ENCODE peak calls at places on chromosomes 4 and X, in nine cellular contexts. Y is cardiac fibroblast, D is foreskin fibroblast, V is GM12865, N is astrocyte of the spinal cord, G is left ventricle myocardium inferior, K is AG04449, P is endothelial cell, T is OCI-LY7. H is an unnamed sample.

GRCh38 chrX:129648514-129649267 is 6.1 kb downstream of the APLN start:
- DNase-seq in Y (no peak), D (no peak), V (no peak), N (no peak), G (no peak), K (no peak), P (no peak), T (no peak), H (no peak)

GRCh38 chr4:86901864-86902263 is 9.6 kb upstream of the C4orf36 start:
- DNase-seq in Y (no peak), D (no peak), V (no peak), N (no peak), G (no peak), K (no peak), P (no peak), T (no peak), H (no peak)

GRCh38 chr4:113162089-113162488 is 112.6 kb downstream of the ANK2 start:
- DNase-seq in Y (no peak), D (peak), V (no peak), N (no peak), G (no peak), K (no peak), P (no peak), T (no peak), H (no peak)

GRCh38 chr4:31674313-31674947 is 954.3 kb downstream of the PCDH7 start:
- DNase-seq in Y (peak), D (peak), V (no peak), N (no peak), G (no peak), K (no peak), P (peak), T (peak), H (no peak)

GRCh38 chrX:115337735-115338134 is 48.2 kb downstream of the LUZP4 start:
- DNase-seq in Y (peak), D (peak), V (no peak), N (peak), G (no peak), K (no peak), P (no peak), T (no peak), H (peak)

GRCh38 chr4:114780205-114780604 is 181.6 kb downstream of the UGT8 start:
- DNase-seq in Y (peak), D (peak), V (peak), N (peak), G (no peak), K (no peak), P (peak), T (peak), H (no peak)

GRCh38 chrX:47285762-47286320 is 53.0 kb downstream of the USP11 start:
- DNase-seq in Y (no peak), D (peak), V (no peak), N (no peak), G (no peak), K (no peak), P (no peak), T (no peak), H (no peak)

GRCh38 chr4:10005632-10006031 is 15.7 kb downstream of the SLC2A9 start:
- DNase-seq in Y (peak), D (peak), V (no peak), N (no peak), G (no peak), K (no peak), P (no peak), T (no peak), H (no peak)

DNA sequence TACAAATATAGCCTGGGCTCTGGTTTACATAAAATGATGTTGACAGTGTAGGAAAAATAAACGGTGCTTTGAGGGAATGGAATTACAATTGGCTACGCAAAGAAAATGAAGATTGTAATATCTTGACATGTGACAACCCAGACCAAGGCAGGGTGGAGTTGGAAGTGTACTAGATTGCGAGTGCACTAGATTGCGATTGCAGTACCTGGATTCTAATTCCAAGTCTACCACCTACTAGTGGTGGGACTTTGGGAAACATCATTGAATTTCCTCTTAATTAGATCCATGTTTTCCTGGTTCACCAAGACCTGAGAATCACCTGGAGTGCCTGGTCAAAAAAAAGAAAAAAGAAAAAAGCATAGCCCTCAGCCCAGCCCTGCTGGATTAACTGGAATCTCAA is 18.6 kb downstream of the EGF start:
- DNase-seq in Y (no peak), D (no peak), V (no peak), N (no peak), G (no peak), K (no peak), P (no peak), T (no peak), H (no peak)
- TF ChIP-seq CTCF in Y (no peak), D (no peak), V (no peak), N (no peak), G (no peak), K (no peak), P (no peak), T (no peak), H (peak)

GRCh38 chr4:7597281-7597680 is 162.6 kb upstream of the PSAPL1 start:
- DNase-seq in Y (no peak), D (no peak), V (no peak), N (no peak), G (no peak), K (no peak), P (no peak), T (no peak), H (no peak)

GRCh38 chr4:7594013-7594412 is 159.3 kb upstream of the PSAPL1 start:
- DNase-seq in Y (no peak), D (no peak), V (no peak), N (no peak), G (no peak), K (no peak), P (no peak), T (no peak), H (no peak)

GRCh38 chr4:7600247-7600646 is 165.5 kb upstream of the PSAPL1 start:
- DNase-seq in Y (no peak), D (no peak), V (no peak), N (no peak), G (no peak), K (no peak), P (no peak), T (no peak), H (no peak)

GRCh38 chr4:7595883-7596535 is 161.3 kb upstream of the PSAPL1 start:
- DNase-seq in Y (no peak), D (no peak), V (no peak), N (no peak), G (no peak), K (no peak), P (no peak), T (no peak), H (no peak)

GRCh38 chr4:7598939-7599790 is 164.4 kb upstream of the PSAPL1 start:
- DNase-seq in Y (no peak), D (no peak), V (no peak), N (no peak), G (no peak), K (no peak), P (no peak), T (no peak), H (no peak)
- TF ChIP-seq CTCF in Y (no peak), D (no peak), V (no peak), N (no peak), G (no peak), K (no peak), P (no peak), T (no peak), H (no peak)

GRCh38 chr4:61248705-61249104 is 48.6 kb downstream of the ADGRL3 start:
- DNase-seq in Y (no peak), D (no peak), V (no peak), N (no peak), G (no peak), K (no peak), P (no peak), T (no peak), H (no peak)

GRCh38 chr4:61243962-61244361 is 43.8 kb downstream of the ADGRL3 start:
- DNase-seq in Y (no peak), D (no peak), V (no peak), N (no peak), G (no peak), K (no peak), P (no peak), T (no peak), H (no peak)

GRCh38 chr4:61245321-61245720 is 45.2 kb downstream of the ADGRL3 start:
- DNase-seq in Y (no peak), D (no peak), V (no peak), N (no peak), G (no peak), K (no peak), P (no peak), T (no peak), H (no peak)

DNA sequence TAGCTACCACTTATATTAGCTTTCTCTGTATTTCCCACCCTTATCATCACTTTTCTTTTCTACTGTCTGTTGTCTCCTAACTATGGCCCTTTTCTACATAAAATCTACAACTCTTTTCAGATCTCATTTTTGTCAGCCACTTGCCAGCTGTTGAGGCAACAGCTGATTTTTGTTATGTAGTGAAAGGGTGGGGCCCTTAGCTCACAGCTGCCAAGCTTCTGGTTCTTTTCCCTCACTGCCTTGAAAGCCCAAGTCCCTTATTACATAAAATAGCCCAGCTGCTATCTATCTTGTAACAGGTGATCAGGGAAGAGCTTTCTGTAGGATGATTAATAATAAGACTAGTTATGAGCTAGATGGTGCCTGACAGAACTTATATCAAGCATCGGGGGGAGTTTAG is 45.9 kb downstream of the ADGRL3 start:
- DNase-seq in Y (peak), D (no peak), V (no peak), N (no peak), G (no peak), K (no peak), P (no peak), T (no peak), H (no peak)
- TF ChIP-seq CTCF in Y (no peak), D (no peak), V (no peak), N (no peak), G (no peak), K (no peak), P (no peak), T (no peak), H (no peak)

DNA sequence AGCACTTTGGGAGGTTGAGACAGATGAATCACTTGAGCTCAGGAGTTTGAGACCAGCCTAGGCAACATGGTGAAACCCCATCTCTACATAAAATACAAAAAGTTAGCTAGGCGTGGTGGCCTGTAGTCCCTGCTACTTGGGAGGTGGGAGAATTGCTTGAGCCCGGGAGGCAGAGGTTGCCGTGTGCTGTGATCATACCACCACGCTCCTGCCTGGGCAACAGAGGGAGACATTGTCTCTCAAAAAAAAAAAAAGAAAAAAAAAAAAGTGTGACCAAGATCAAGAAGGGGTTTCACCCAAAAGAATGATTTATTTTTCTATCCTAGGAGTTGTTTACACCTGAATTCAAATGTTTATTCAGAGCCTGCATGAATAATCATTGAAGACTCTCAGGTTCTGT is 572.4 kb upstream of the GALNT7 start:
- DNase-seq in Y (no peak), D (no peak), V (no peak), N (no peak), G (no peak), K (no peak), P (no peak), T (no peak), H (no peak)
- TF ChIP-seq CTCF in Y (no peak), D (no peak), V (no peak), N (no peak), G (no peak), K (no peak), P (no peak), T (no peak), H (no peak)

GRCh38 chr4:153174821-153175567 is 29.2 kb upstream of the TRIM2 start:
- DNase-seq in Y (no peak), D (no peak), V (no peak), N (no peak), G (no peak), K (no peak), P (no peak), T (no peak), H (no peak)
- TF ChIP-seq CTCF in Y (no peak), D (no peak), V (no peak), N (no peak), G (no peak), K (no peak), P (no peak), T (no peak), H (no peak)

DNA sequence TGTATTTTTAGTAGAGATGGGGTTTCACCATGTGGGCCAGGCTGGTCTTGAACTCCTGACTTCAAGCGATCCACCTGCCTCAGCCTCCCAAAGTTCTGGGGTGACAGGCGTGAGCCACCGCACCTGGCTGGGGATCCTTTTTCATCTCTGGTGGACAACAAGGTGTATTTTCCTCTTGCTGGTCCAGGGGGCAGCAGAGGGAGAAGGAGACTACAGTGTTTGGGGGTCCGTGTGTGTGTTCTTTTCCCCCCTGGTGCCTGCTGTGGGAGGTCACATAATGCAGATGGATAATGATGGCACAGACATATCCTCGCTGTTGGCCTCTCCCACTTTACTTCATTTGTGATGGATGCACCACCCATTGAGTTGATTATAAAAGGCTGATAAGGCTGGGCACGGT is 39.0 kb upstream of the CD99 start:
- DNase-seq in Y (no peak), D (no peak), V (no peak), N (no peak), G (no peak), K (no peak), P (no peak), T (peak), H (no peak)
- TF ChIP-seq CTCF in Y (peak), D (peak), V (no peak), N (peak), G (peak), K (no peak), P (peak), T (peak), H (peak)

GRCh38 chrX:16223385-16223784 is 56.1 kb downstream of the MAGEB17 start:
- DNase-seq in Y (no peak), D (no peak), V (no peak), N (no peak), G (no peak), K (no peak), P (no peak), T (no peak), H (no peak)
- TF ChIP-seq CTCF in Y (no peak), D (no peak), V (no peak), N (no peak), G (no peak), K (no peak), P (no peak), T (no peak), H (no peak)

GRCh38 chr4:103994059-103994458 is 274.3 kb upstream of the TACR3 start:
- DNase-seq in Y (no peak), D (no peak), V (peak), N (peak), G (no peak), K (no peak), P (no peak), T (no peak), H (peak)
- TF ChIP-seq CTCF in Y (no peak), D (no peak), V (peak), N (peak), G (no peak), K (no peak), P (peak), T (peak), H (peak)